ENCODE peak calls at places on chromosomes 12 and 14, in eight cellular contexts. One of them, this sample, is unnamed.

GRCh38 chr12:2893007-2893406 is 2.3 kb downstream of the TULP3 start:
- DNase-seq in GM12878: no peak
- DNase-seq in H1: no peak
- DNase-seq in endothelial cell of umbilical vein: no peak
- DNase-seq in GM23338: no peak
- DNase-seq in K562: no peak
- DNase-seq in SK-N-SH: no peak
- DNase-seq in HepG2: peak; percentile 46
- DNase-seq in this sample: no peak

GRCh38 chr14:100537701-100538565 is 49.3 kb downstream of the BEGAIN start:
- DNase-seq in GM12878: no peak
- DNase-seq in H1: peak; percentile 52
- DNase-seq in endothelial cell of umbilical vein: no peak
- DNase-seq in GM23338: peak; percentile 52
- DNase-seq in K562: no peak
- DNase-seq in SK-N-SH: peak; percentile 39
- DNase-seq in HepG2: no peak
- DNase-seq in this sample: no peak

GRCh38 chr12:49364989-49365388 is 2.3 kb upstream of the SPATS2 start:
- DNase-seq in GM12878: no peak
- DNase-seq in H1: no peak
- DNase-seq in endothelial cell of umbilical vein: peak; percentile 72
- DNase-seq in GM23338: no peak
- DNase-seq in K562: no peak
- DNase-seq in SK-N-SH: no peak
- DNase-seq in HepG2: no peak
- DNase-seq in this sample: no peak

GRCh38 chr12:110253176-110253575 is 27.9 kb upstream of the ATP2A2 start:
- DNase-seq in GM12878: no peak
- DNase-seq in H1: no peak
- DNase-seq in endothelial cell of umbilical vein: no peak
- DNase-seq in GM23338: no peak
- DNase-seq in K562: peak; percentile 60
- DNase-seq in SK-N-SH: peak; percentile 59
- DNase-seq in HepG2: no peak
- DNase-seq in this sample: no peak

GRCh38 chr12:52291267-52291935 is at the start of gene KRT81:
- DNase-seq in GM12878: no peak
- DNase-seq in H1: no peak
- DNase-seq in endothelial cell of umbilical vein: no peak
- DNase-seq in GM23338: peak; percentile 37
- DNase-seq in K562: no peak
- DNase-seq in SK-N-SH: no peak
- DNase-seq in HepG2: no peak
- DNase-seq in this sample: no peak

GRCh38 chr14:100317897-100318808 is 5.0 kb upstream of the SLC25A47 start:
- DNase-seq in GM12878: no peak
- DNase-seq in H1: peak; percentile 92
- DNase-seq in endothelial cell of umbilical vein: peak; percentile 70
- DNase-seq in GM23338: peak; percentile 90
- DNase-seq in K562: peak; percentile 77
- DNase-seq in SK-N-SH: peak; percentile 61
- DNase-seq in HepG2: no peak
- DNase-seq in this sample: peak; percentile 35

GRCh38 chr14:104119119-104119699 is 19.2 kb upstream of the KIF26A start:
- DNase-seq in GM12878: no peak
- DNase-seq in H1: peak; percentile 43
- DNase-seq in endothelial cell of umbilical vein: no peak
- DNase-seq in GM23338: no peak
- DNase-seq in K562: no peak
- DNase-seq in SK-N-SH: no peak
- DNase-seq in HepG2: no peak
- DNase-seq in this sample: no peak

GRCh38 chr14:59688224-59689170 is 111.9 kb upstream of the CCDC175 start:
- DNase-seq in GM12878: no peak
- DNase-seq in H1: peak; percentile 76
- DNase-seq in endothelial cell of umbilical vein: peak; percentile 44
- DNase-seq in GM23338: peak; percentile 82
- DNase-seq in K562: peak; percentile 14
- DNase-seq in SK-N-SH: peak; percentile 38
- DNase-seq in HepG2: peak; percentile 20
- DNase-seq in this sample: peak; percentile 24

GRCh38 chr14:21852061-21852664 is 178.5 kb upstream of the OR4E1 start:
- DNase-seq in GM12878: no peak
- DNase-seq in H1: peak; percentile 88
- DNase-seq in endothelial cell of umbilical vein: peak; percentile 58
- DNase-seq in GM23338: peak; percentile 82
- DNase-seq in K562: peak; percentile 5
- DNase-seq in SK-N-SH: peak; percentile 2
- DNase-seq in HepG2: peak; percentile 47
- DNase-seq in this sample: peak; percentile 16

GRCh38 chr12:114902665-114903393 is 218.9 kb upstream of the TBX3 start:
- DNase-seq in GM12878: no peak
- DNase-seq in H1: no peak
- DNase-seq in endothelial cell of umbilical vein: no peak
- DNase-seq in GM23338: no peak
- DNase-seq in K562: no peak
- DNase-seq in SK-N-SH: no peak
- DNase-seq in HepG2: peak; percentile 28
- DNase-seq in this sample: no peak

GRCh38 chr14:53613404-53614253 is 343.0 kb downstream of the BMP4 start:
- DNase-seq in GM12878: peak; percentile 98
- DNase-seq in H1: no peak
- DNase-seq in endothelial cell of umbilical vein: peak; percentile 13
- DNase-seq in GM23338: peak; percentile 19
- DNase-seq in K562: no peak
- DNase-seq in SK-N-SH: no peak
- DNase-seq in HepG2: peak; percentile 100
- DNase-seq in this sample: peak; percentile 86

GRCh38 chr12:124509676-124510300 is 57.6 kb downstream of the NCOR2 start:
- DNase-seq in GM12878: no peak
- DNase-seq in H1: no peak
- DNase-seq in endothelial cell of umbilical vein: no peak
- DNase-seq in GM23338: no peak
- DNase-seq in K562: peak; percentile 80
- DNase-seq in SK-N-SH: peak; percentile 79
- DNase-seq in HepG2: peak; percentile 86
- DNase-seq in this sample: no peak

GRCh38 chr14:69044296-69044695 is 65.2 kb upstream of the ACTN1 start:
- DNase-seq in GM12878: no peak
- DNase-seq in H1: no peak
- DNase-seq in endothelial cell of umbilical vein: no peak
- DNase-seq in GM23338: no peak
- DNase-seq in K562: no peak
- DNase-seq in SK-N-SH: no peak
- DNase-seq in HepG2: no peak
- DNase-seq in this sample: no peak

GRCh38 chr14:33972522-33973162 is 21.8 kb upstream of the EGLN3 start:
- DNase-seq in GM12878: peak; percentile 61
- DNase-seq in H1: no peak
- DNase-seq in endothelial cell of umbilical vein: no peak
- DNase-seq in GM23338: no peak
- DNase-seq in K562: no peak
- DNase-seq in SK-N-SH: no peak
- DNase-seq in HepG2: no peak
- DNase-seq in this sample: no peak

GRCh38 chr12:104604995-104605675 is 148.4 kb downstream of the CHST11 start:
- DNase-seq in GM12878: no peak
- DNase-seq in H1: peak; percentile 54
- DNase-seq in endothelial cell of umbilical vein: no peak
- DNase-seq in GM23338: peak; percentile 49
- DNase-seq in K562: no peak
- DNase-seq in SK-N-SH: no peak
- DNase-seq in HepG2: no peak
- DNase-seq in this sample: peak; percentile 13

GRCh38 chr12:104602901-104603300 is 146.2 kb downstream of the CHST11 start:
- DNase-seq in GM12878: no peak
- DNase-seq in H1: no peak
- DNase-seq in endothelial cell of umbilical vein: no peak
- DNase-seq in GM23338: no peak
- DNase-seq in K562: no peak
- DNase-seq in SK-N-SH: no peak
- DNase-seq in HepG2: no peak
- DNase-seq in this sample: no peak

GRCh38 chr12:104605685-104606084 is 148.9 kb downstream of the CHST11 start:
- DNase-seq in GM12878: no peak
- DNase-seq in H1: no peak
- DNase-seq in endothelial cell of umbilical vein: no peak
- DNase-seq in GM23338: peak; percentile 36
- DNase-seq in K562: no peak
- DNase-seq in SK-N-SH: no peak
- DNase-seq in HepG2: no peak
- DNase-seq in this sample: no peak

GRCh38 chr12:104603545-104603973 is 146.8 kb downstream of the CHST11 start:
- DNase-seq in GM12878: no peak
- DNase-seq in H1: no peak
- DNase-seq in endothelial cell of umbilical vein: no peak
- DNase-seq in GM23338: no peak
- DNase-seq in K562: no peak
- DNase-seq in SK-N-SH: no peak
- DNase-seq in HepG2: no peak
- DNase-seq in this sample: peak; percentile 74

DNA sequence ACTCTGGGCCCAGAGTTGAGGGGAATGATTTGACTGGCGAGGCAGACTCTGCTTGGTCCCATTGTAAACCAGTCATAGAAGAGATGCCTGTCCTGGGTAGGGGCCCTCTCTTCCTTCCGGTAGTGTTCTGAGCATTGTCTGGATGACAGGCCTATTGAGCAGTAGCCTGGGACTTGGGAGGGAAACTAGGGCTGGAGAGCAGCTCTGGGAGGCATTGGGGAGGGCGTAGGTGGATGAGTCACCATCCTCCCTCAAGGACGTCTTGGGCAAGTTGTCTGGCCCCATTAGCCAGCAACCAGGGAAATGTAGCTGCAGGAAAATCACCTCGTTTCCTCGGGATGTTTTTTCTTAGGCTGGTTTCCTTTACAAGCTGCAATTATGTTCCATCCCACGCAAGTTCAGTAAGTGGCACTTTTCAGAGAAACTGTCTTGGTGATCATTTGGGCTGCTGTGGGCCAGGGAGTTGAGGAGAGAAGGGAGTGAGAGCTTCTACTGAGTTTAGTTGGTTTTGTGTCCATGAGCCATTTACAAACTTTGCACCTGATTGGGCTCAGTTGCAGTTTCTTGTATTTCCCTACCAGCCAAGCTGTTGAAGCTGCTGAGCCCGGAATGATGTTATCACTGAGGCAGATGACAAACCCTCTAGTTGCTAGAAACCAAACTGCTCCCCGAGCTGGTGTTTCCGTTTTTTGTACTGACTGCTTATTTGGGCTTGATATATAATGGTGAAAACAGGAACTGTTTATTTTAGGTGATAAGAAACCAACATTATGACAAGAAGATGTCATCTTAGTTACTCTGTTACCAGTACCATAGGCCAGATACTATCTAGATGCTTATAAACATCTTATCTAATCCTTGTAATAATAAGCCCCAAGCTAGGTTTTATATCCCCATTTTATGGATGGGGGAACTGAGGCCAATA is 147.6 kb downstream of the CHST11 start:
- DNase-seq in GM12878: peak; percentile 86
- DNase-seq in H1: no peak
- DNase-seq in endothelial cell of umbilical vein: peak; percentile 98
- DNase-seq in GM23338: peak; percentile 16
- DNase-seq in K562: peak; percentile 85
- DNase-seq in SK-N-SH: peak; percentile 32
- DNase-seq in HepG2: no peak
- DNase-seq in this sample: peak; percentile 89
- TF ChIP-seq POLR2AphosphoS5 in GM12878: peak; percentile 56
- TF ChIP-seq POLR2AphosphoS5 in H1: no peak
- TF ChIP-seq POLR2AphosphoS5 in endothelial cell of umbilical vein: peak; percentile 58
- TF ChIP-seq POLR2AphosphoS5 in GM23338: no peak
- TF ChIP-seq POLR2AphosphoS5 in K562: no peak
- TF ChIP-seq POLR2AphosphoS5 in SK-N-SH: peak; percentile 20
- TF ChIP-seq POLR2AphosphoS5 in HepG2: no peak
- TF ChIP-seq POLR2AphosphoS5 in this sample: peak; percentile 49

DNA sequence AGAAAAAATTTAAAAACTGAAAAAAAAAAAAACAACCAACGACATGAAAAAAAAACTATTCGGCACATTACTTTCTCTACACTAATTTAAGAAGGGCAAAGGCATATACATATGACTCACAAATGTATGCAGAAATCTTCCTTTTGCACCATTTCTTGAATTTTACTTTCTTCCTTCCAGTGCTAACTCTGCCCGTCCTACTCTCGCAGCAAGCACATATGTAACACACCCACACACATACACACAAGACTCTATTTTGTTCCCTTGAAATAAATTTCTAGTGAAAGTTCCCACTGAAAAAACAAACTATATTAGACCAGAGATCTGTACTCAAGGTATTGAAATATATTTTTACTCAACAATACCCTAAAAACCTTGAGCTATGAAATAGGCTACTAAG is 14.6 kb downstream of the BTG1 start:
- DNase-seq in GM12878: no peak
- DNase-seq in H1: no peak
- DNase-seq in endothelial cell of umbilical vein: no peak
- DNase-seq in GM23338: no peak
- DNase-seq in K562: no peak
- DNase-seq in SK-N-SH: no peak
- DNase-seq in HepG2: no peak
- DNase-seq in this sample: no peak
- H3K4me2 ChIP-seq in GM12878: peak overlapping the region; percentile 65
- H3K4me2 ChIP-seq in H1: no peak overlapping the region
- H3K4me2 ChIP-seq in endothelial cell of umbilical vein: no peak overlapping the region
- H3K4me2 ChIP-seq in GM23338: no peak overlapping the region
- H3K4me2 ChIP-seq in K562: no peak overlapping the region
- H3K4me2 ChIP-seq in SK-N-SH: no peak overlapping the region
- H3K4me2 ChIP-seq in HepG2: no peak overlapping the region
- H3K4me2 ChIP-seq in this sample: no peak overlapping the region

DNA sequence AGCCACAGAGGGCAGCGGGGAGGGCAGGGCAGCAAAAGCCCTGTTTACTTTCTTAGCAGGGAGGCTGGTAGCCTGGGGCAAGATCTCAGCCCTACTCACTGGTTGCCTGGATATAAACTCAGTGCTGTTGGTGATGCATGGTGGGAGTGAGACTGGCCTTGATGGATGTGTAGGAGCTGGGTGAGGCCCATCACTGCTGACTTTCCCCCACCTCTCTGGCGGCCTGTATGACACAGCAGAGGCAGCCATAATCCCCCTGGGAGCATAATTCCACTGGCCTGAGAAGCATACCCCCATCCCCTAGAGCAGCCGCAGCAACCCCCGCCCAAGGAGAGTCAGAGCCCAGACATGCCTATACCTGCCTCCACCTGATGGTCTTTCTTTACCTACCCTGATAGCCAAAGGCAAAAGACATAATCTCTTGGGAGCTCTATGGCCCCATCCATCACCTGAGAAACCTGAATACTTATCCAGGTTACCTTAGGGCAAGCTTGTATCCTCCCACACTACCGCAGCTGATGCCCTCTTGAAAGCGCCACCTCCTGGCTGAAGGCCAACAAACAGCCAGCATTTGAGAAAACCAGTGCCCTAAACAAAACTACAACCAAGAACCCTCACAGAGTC is 59.3 kb downstream of the DNAI7 start:
- DNase-seq in GM12878: no peak
- DNase-seq in H1: peak; percentile 77
- DNase-seq in endothelial cell of umbilical vein: no peak
- DNase-seq in GM23338: peak; percentile 85
- DNase-seq in K562: no peak
- DNase-seq in SK-N-SH: no peak
- DNase-seq in HepG2: peak; percentile 10
- DNase-seq in this sample: peak; percentile 8
- TF ChIP-seq POLR2AphosphoS5 in GM12878: no peak
- TF ChIP-seq POLR2AphosphoS5 in H1: no peak
- TF ChIP-seq POLR2AphosphoS5 in endothelial cell of umbilical vein: no peak
- TF ChIP-seq POLR2AphosphoS5 in GM23338: no peak
- TF ChIP-seq POLR2AphosphoS5 in K562: no peak
- TF ChIP-seq POLR2AphosphoS5 in SK-N-SH: no peak
- TF ChIP-seq POLR2AphosphoS5 in HepG2: no peak
- TF ChIP-seq POLR2AphosphoS5 in this sample: no peak

GRCh38 chr12:6279256-6279628 is 31.2 kb upstream of the PLEKHG6 start:
- DNase-seq in GM12878: no peak
- DNase-seq in H1: no peak
- DNase-seq in endothelial cell of umbilical vein: no peak
- DNase-seq in GM23338: no peak
- DNase-seq in K562: peak; percentile 0
- DNase-seq in SK-N-SH: no peak
- DNase-seq in HepG2: no peak
- DNase-seq in this sample: no peak
- H3K4me2 ChIP-seq in GM12878: no peak overlapping the region
- H3K4me2 ChIP-seq in H1: no peak overlapping the region
- H3K4me2 ChIP-seq in endothelial cell of umbilical vein: no peak overlapping the region
- H3K4me2 ChIP-seq in GM23338: peak overlapping the region; percentile 60
- H3K4me2 ChIP-seq in K562: peak overlapping the region; percentile 37
- H3K4me2 ChIP-seq in SK-N-SH: no peak overlapping the region
- H3K4me2 ChIP-seq in HepG2: peak overlapping the region; percentile 81
- H3K4me2 ChIP-seq in this sample: peak overlapping the region; percentile 82